ENCODE peak calls at places on chromosomes 12 and 14, in nine cellular contexts. P, R, E, Y, H, J, B, F and C are unnamed samples.

GRCh38 chr12:94500831-94501567 is 41.3 kb upstream of the CEP83 start:
- DNase-seq in F (no peak), E (no peak), H (no peak), R (no peak), Y (no peak), P (no peak), J (no peak), B (no peak), C (no peak)

GRCh38 chr12:94676922-94677321 is 26.6 kb upstream of the TMCC3 start:
- DNase-seq in F (no peak), H (no peak), P (no peak), J (no peak), B (no peak), Y (no peak), R (no peak), E (no peak), C (no peak)

GRCh38 chr12:25958254-25959068 is at the start of gene RASSF8:
- DNase-seq in R (no peak), Y (peak; percentile 79), B (peak; percentile 58), E (peak; percentile 81), J (peak; percentile 85), P (peak; percentile 72), F (no peak), H (peak; percentile 77), C (peak; percentile 78)

GRCh38 chr12:47415054-47415453 is 290.8 kb downstream of the RPAP3 start:
- DNase-seq in H (no peak), B (no peak), E (no peak), F (no peak), J (no peak), P (peak; percentile 29), Y (no peak), R (no peak), C (no peak)

GRCh38 chr12:124485371-124485770 is 82.0 kb downstream of the NCOR2 start:
- DNase-seq in E (no peak), H (no peak), R (no peak), B (no peak), Y (no peak), F (no peak), P (no peak), J (peak; percentile 26), C (no peak)

GRCh38 chr12:27001663-27002062 is 12.5 kb downstream of the TM7SF3 start:
- DNase-seq in P (no peak), Y (peak; percentile 35), F (no peak), J (no peak), E (no peak), R (no peak), B (no peak), H (no peak), C (no peak)

GRCh38 chr12:62537544-62537943 is 70.9 kb downstream of the MON2 start:
- DNase-seq in E (no peak), P (peak; percentile 78), F (no peak), R (no peak), Y (peak; percentile 24), H (no peak), J (peak; percentile 53), B (peak; percentile 59), C (no peak)

GRCh38 chr14:99320105-99320572 is 48.1 kb upstream of the BCL11B start:
- DNase-seq in F (peak; percentile 21), R (peak; percentile 51), Y (peak; percentile 78), P (peak; percentile 8), B (no peak), J (no peak), E (no peak), H (peak; percentile 74), C (peak; percentile 78)

GRCh38 chr12:75923964-75924666 is 107.5 kb downstream of the PHLDA1 start:
- DNase-seq in R (peak; percentile 12), Y (no peak), J (no peak), H (no peak), B (no peak), E (no peak), F (no peak), P (no peak), C (no peak)

GRCh38 chr12:92570056-92570753 is 132.6 kb upstream of the PLEKHG7 start:
- DNase-seq in E (peak; percentile 41), R (peak; percentile 85), H (peak; percentile 68), J (peak; percentile 57), F (peak; percentile 75), P (peak; percentile 86), B (peak; percentile 67), Y (peak; percentile 87), C (peak; percentile 47)

GRCh38 chr14:76644875-76645518 is 116.3 kb upstream of the VASH1 start:
- DNase-seq in B (no peak), F (peak; percentile 27), J (no peak), R (peak; percentile 24), E (no peak), P (peak; percentile 12), H (peak; percentile 69), Y (peak; percentile 77), C (peak; percentile 52)

GRCh38 chr12:10288989-10289388 is 18.7 kb upstream of the KLRD1 start:
- DNase-seq in J (no peak), E (no peak), B (no peak), F (no peak), P (no peak), Y (no peak), H (no peak), R (peak; percentile 14), C (peak; percentile 22)

GRCh38 chr12:60227916-60228315 is 632.1 kb downstream of the SLC16A7 start:
- DNase-seq in R (no peak), J (no peak), H (no peak), F (no peak), P (no peak), Y (no peak), E (no peak), B (no peak), C (no peak)

GRCh38 chr14:100279133-100279532 is 27.1 kb downstream of the SLC25A29 start:
- DNase-seq in E (no peak), B (no peak), J (no peak), H (no peak), F (no peak), P (no peak), R (no peak), Y (no peak), C (no peak)

GRCh38 chr14:52873096-52873495 is 77.8 kb downstream of the FERMT2 start:
- DNase-seq in Y (no peak), F (no peak), J (no peak), R (no peak), P (no peak), E (no peak), B (no peak), H (no peak), C (no peak)

GRCh38 chr14:58298880-58299664 is 717 bp downstream of the ARID4A start:
- DNase-seq in Y (peak; percentile 23), H (peak; percentile 13), B (no peak), F (no peak), J (peak; percentile 57), R (peak; percentile 58), P (no peak), E (peak; percentile 30), C (peak; percentile 62)

GRCh38 chr14:23061995-23062394 is 4.7 kb upstream of the CDH24 start:
- DNase-seq in P (peak; percentile 95), H (no peak), F (peak; percentile 60), R (no peak), J (peak; percentile 72), B (peak; percentile 69), E (peak; percentile 84), Y (peak; percentile 93), C (no peak)
- TF ChIP-seq CTCF in P (peak; percentile 11), H (no peak), F (no peak), R (no peak), J (no peak), B (no peak), E (no peak), Y (no peak), C (no peak)

GRCh38 chr12:57086951-57087688 is 1.8 kb upstream of the NAB2 start:
- DNase-seq in J (peak; percentile 97), H (peak; percentile 70), E (peak; percentile 96), B (peak; percentile 80), R (peak; percentile 70), Y (peak; percentile 98), F (peak; percentile 77), P (peak; percentile 93), C (peak; percentile 84)
- TF ChIP-seq CTCF in J (no peak), H (no peak), E (no peak), B (no peak), R (no peak), Y (no peak), F (no peak), P (no peak), C (no peak)

GRCh38 chr14:24366664-24367505 is 1.1 kb upstream of the NFATC4 start:
- DNase-seq in H (peak; percentile 96), P (peak; percentile 89), Y (peak; percentile 96), R (peak; percentile 98), E (peak; percentile 96), F (peak; percentile 97), J (peak; percentile 97), B (peak; percentile 98), C (peak; percentile 91)

GRCh38 chr14:24364841-24365240 is 3.1 kb upstream of the NFATC4 start:
- DNase-seq in Y (no peak), B (no peak), J (no peak), F (no peak), E (no peak), R (no peak), P (no peak), H (no peak), C (no peak)

GRCh38 chr14:24367506-24368214 is at the start of gene NFATC4:
- DNase-seq in R (peak; percentile 95), B (peak; percentile 97), Y (peak; percentile 94), E (peak; percentile 83), J (peak; percentile 93), P (peak; percentile 96), F (peak; percentile 81), H (peak; percentile 89), C (peak; percentile 82)

GRCh38 chr14:24366375-24366663 is 1.7 kb upstream of the NFATC4 start:
- DNase-seq in E (no peak), H (no peak), J (no peak), B (no peak), R (no peak), P (no peak), Y (no peak), F (no peak), C (no peak)

DNA sequence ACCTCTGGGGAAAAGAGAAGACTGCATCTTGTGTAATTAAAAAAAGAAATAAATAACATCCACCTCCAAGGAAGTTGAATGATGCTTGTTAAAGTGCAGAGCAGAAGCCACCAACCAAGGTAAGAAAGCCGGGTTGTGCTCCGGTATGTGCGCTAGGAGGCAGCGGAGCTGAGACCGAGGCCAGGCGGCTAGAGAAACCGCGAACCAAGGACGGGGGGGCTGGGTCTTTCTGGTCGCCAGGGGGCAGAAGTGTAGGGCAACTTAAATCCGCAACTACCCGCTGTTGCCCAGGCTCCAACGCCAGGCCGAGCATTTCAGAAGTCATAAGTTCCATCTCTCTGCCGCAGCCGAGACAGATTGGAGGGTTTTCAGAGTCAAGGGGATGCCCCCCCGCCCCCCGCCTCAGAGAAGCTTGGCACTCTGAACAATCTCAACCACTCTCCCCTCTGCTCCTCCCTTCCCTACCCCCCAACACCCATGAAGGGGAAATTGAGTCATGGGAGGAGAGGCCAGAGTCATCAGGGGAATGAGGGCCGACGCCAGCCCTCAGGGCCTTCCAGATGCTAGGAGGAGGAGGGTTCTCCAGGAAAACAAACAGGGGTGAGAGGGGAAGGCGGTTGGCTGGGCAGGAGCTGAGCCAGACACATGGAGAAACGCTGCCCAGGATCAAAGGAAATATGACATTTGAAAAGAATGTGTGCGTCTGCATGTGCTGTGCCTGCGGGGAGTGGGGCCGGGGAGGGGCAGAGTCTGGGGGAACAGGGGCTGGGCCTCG is 2.2 kb upstream of the NFATC4 start:
- DNase-seq in P (peak; percentile 88), Y (peak; percentile 77), H (peak; percentile 92), B (peak; percentile 85), R (peak; percentile 95), E (peak; percentile 90), J (peak; percentile 90), F (peak; percentile 85), C (peak; percentile 71)
- TF ChIP-seq CTCF in P (peak; percentile 95), Y (peak; percentile 65), H (peak; percentile 97), B (peak; percentile 89), R (peak; percentile 97), E (peak; percentile 85), J (peak; percentile 94), F (peak; percentile 98), C (peak; percentile 67)

GRCh38 chr12:108570743-108571603 is 8.6 kb downstream of the ISCU start:
- DNase-seq in F (peak; percentile 28), B (peak; percentile 40), J (no peak), E (no peak), P (peak; percentile 67), Y (peak; percentile 33), R (peak; percentile 75), H (no peak), C (no peak)
- TF ChIP-seq CTCF in F (no peak), B (peak; percentile 58), J (peak; percentile 33), E (peak; percentile 35), P (peak; percentile 66), Y (peak; percentile 31), R (peak; percentile 76), H (peak; percentile 47), C (peak; percentile 40)